ENCODE peak calls at places on chromosome 19, in eight cellular contexts. M, F, O, J, P, E, V and B are unnamed samples.

GRCh38 chr19:56707821-56708220 is 36.3 kb upstream of the ZNF835 start:
- DNase-seq in M (no peak), J (no peak), O (no peak), F (no peak), V (no peak), E (no peak), P (no peak), B (no peak)

GRCh38 chr19:40791349-40791748 is 7.6 kb upstream of the EGLN2 start:
- DNase-seq in O (no peak), F (no peak), E (no peak), M (no peak), J (no peak), P (no peak), V (no peak), B (no peak)

GRCh38 chr19:52640916-52641315 is 2.8 kb upstream of the ZNF83 start:
- DNase-seq in O (no peak), M (no peak), F (peak; percentile 82), P (no peak), V (no peak), J (no peak), E (no peak), B (no peak)

GRCh38 chr19:17772172-17772571 is 20.9 kb downstream of the FCHO1 start:
- DNase-seq in O (no peak), F (no peak), J (no peak), P (no peak), V (no peak), E (no peak), M (peak; percentile 29), B (no peak)

GRCh38 chr19:52991484-52991883 is 22.2 kb upstream of the ERVV-1 start:
- DNase-seq in V (no peak), J (peak; percentile 63), O (no peak), F (no peak), E (no peak), M (peak; percentile 98), P (no peak), B (peak; percentile 85)

GRCh38 chr19:19488875-19489690 is 26.3 kb downstream of the TSSK6 start:
- DNase-seq in J (peak; percentile 63), O (peak; percentile 92), E (peak; percentile 34), V (peak; percentile 33), P (peak; percentile 61), M (peak; percentile 72), F (peak; percentile 91), B (peak; percentile 93)

GRCh38 chr19:55605637-55606470 is at the start of gene ZNF865:
- DNase-seq in F (peak; percentile 85), P (peak; percentile 63), M (peak; percentile 92), V (peak; percentile 90), O (peak; percentile 88), E (peak; percentile 73), J (peak; percentile 86), B (peak; percentile 68)

GRCh38 chr19:16795731-16796130 is 33.5 kb upstream of the SIN3B start:
- DNase-seq in P (no peak), E (no peak), J (no peak), V (no peak), O (no peak), M (no peak), F (no peak), B (no peak)

GRCh38 chr19:15437355-15438123 is 12.2 kb downstream of the WIZ start:
- DNase-seq in V (no peak), E (no peak), F (no peak), J (no peak), M (no peak), P (no peak), O (no peak), B (no peak)

GRCh38 chr19:50705422-50706019 is 14.1 kb downstream of the SHANK1 start:
- DNase-seq in E (no peak), V (peak; percentile 70), O (no peak), J (no peak), M (peak; percentile 86), P (no peak), F (peak; percentile 67), B (peak; percentile 82)

GRCh38 chr19:34501339-34502320 is 20.1 kb downstream of the WTIP start:
- DNase-seq in V (peak; percentile 90), E (peak; percentile 79), P (peak; percentile 95), F (peak; percentile 95), J (peak; percentile 92), O (peak; percentile 94), M (peak; percentile 86), B (peak; percentile 83)

GRCh38 chr19:13181747-13182388 is 31.7 kb downstream of the IER2 start:
- DNase-seq in O (peak; percentile 76), J (no peak), E (no peak), M (peak; percentile 66), P (peak; percentile 77), F (no peak), V (peak; percentile 19), B (no peak)

GRCh38 chr19:56167064-56167578 is 8.7 kb upstream of the GALP start:
- DNase-seq in V (peak; percentile 74), J (no peak), F (no peak), O (no peak), E (no peak), P (no peak), M (peak; percentile 43), B (peak; percentile 34)

GRCh38 chr19:31332096-31332495 is 17.1 kb downstream of the TSHZ3 start:
- DNase-seq in F (no peak), E (no peak), V (no peak), P (no peak), J (peak; percentile 67), O (no peak), M (no peak), B (no peak)

GRCh38 chr19:31337007-31337914 is 12.0 kb downstream of the TSHZ3 start:
- DNase-seq in P (no peak), F (no peak), J (peak; percentile 2), V (no peak), O (no peak), M (no peak), E (no peak), B (no peak)

GRCh38 chr19:31335716-31336115 is 13.5 kb downstream of the TSHZ3 start:
- DNase-seq in E (no peak), F (no peak), P (no peak), O (no peak), J (no peak), M (no peak), V (no peak), B (no peak)

GRCh38 chr19:31334101-31334848 is 15.0 kb downstream of the TSHZ3 start:
- DNase-seq in O (no peak), J (no peak), M (peak; percentile 11), E (no peak), V (no peak), F (no peak), P (no peak), B (no peak)

DNA sequence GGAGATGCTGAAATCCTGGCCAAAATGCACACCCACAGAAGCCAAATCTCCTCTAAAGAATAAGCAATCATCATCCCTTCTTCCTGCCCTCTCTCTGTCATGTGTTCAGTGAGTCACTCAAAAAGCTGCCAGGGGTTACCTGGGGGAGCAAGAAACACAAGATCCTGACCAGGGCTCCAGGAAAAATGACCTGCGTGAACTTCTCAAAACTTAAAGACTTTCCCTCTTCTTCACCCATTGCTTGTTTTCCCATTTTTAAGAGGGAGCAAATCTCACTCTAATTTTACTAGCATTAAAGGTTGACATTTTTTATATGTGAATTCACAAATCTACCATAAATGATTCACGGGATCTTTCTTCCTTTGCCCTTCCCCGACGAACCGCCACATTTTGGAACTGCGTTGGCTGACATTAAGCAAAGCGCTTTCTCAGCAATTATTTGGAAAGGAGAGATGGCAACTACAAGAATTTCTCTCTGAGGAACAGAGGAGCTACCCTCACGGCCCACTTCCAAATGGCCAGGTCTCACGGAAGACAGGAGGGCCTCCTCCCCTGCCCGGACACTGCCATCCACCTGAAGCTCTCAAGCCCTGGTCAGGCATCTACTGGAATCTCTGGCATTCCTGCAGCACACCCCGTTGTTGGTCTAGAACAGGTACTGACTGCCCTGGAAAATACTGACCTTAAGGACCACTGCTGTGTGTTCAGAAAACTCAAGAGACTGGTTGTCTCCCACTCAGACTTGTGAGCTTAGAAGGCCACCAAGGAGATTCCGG is 14.2 kb downstream of the TSHZ3 start:
- DNase-seq in V (no peak), E (no peak), P (no peak), O (no peak), F (no peak), J (no peak), M (no peak), B (no peak)
- H3K27ac ChIP-seq in V (no peak overlapping the region), E (no peak overlapping the region), P (no peak overlapping the region), O (no peak overlapping the region), F (no peak overlapping the region), J (peak overlapping the region; percentile 30), M (no peak overlapping the region), B (no peak overlapping the region)

DNA sequence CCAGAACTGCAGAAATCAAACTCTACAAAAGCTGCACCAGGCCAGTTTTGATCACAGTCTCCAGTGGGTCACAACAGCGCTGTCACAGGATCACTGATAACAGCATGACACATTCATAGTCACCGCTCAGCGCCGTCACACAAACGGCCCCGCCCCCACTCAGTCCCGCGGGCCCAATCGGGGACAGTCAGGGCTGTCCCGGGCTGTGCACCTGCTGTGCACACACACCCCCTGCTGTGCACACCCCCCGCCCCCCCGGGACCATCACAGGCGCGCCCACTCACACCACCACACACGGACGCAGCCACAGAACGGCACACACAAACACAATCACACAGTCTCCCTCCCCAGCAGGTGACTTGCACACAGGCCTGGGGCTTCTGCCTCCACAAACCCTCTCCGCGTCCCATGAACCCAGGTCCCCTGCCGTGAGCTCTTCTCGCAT is 435 bp upstream of the ZNF382 start:
- DNase-seq in O (peak; percentile 44), J (no peak), M (peak; percentile 38), P (peak; percentile 71), E (peak; percentile 10), V (peak; percentile 70), F (peak; percentile 27), B (no peak)
- H3K27ac ChIP-seq in O (peak overlapping the region; percentile 11), J (no peak overlapping the region), M (no peak overlapping the region), P (peak overlapping the region; percentile 90), E (peak overlapping the region; percentile 47), V (peak overlapping the region; percentile 80), F (no peak overlapping the region), B (peak overlapping the region; percentile 61)

GRCh38 chr19:46347572-46347883 is 641 bp downstream of the PPP5C start:
- DNase-seq in P (no peak), J (no peak), V (no peak), M (no peak), F (no peak), E (no peak), O (no peak), B (no peak)
- H3K27ac ChIP-seq in P (peak overlapping the region; percentile 91), J (no peak overlapping the region), V (no peak overlapping the region), M (no peak overlapping the region), F (no peak overlapping the region), E (peak overlapping the region; percentile 90), O (no peak overlapping the region), B (peak overlapping the region; percentile 93)

GRCh38 chr19:7519411-7520130 is 2.9 kb upstream of the MCOLN1 start:
- DNase-seq in M (no peak), O (no peak), V (no peak), J (no peak), E (no peak), P (no peak), F (no peak), B (no peak)

GRCh38 chr19:7522923-7523667 is 671 bp downstream of the MCOLN1 start:
- DNase-seq in F (no peak), M (peak; percentile 38), E (no peak), V (no peak), O (no peak), P (no peak), J (no peak), B (peak; percentile 37)

GRCh38 chr19:7520131-7521051 is 2.0 kb upstream of the MCOLN1 start:
- DNase-seq in F (no peak), M (no peak), E (no peak), O (no peak), P (no peak), V (no peak), J (no peak), B (no peak)

GRCh38 chr19:7522072-7522922 is at the start of gene MCOLN1:
- DNase-seq in F (peak; percentile 98), J (peak; percentile 98), O (peak; percentile 99), P (peak; percentile 100), M (peak; percentile 99), E (peak; percentile 99), V (peak; percentile 100), B (peak; percentile 100)

GRCh38 chr19:7521551-7522071 is 813 bp upstream of the MCOLN1 start:
- DNase-seq in P (no peak), V (no peak), O (no peak), M (no peak), E (no peak), J (no peak), F (no peak), B (no peak)
- H3K27ac ChIP-seq in P (peak overlapping the region; percentile 88), V (no peak overlapping the region), O (no peak overlapping the region), M (no peak overlapping the region), E (peak overlapping the region; percentile 48), J (no peak overlapping the region), F (no peak overlapping the region), B (peak overlapping the region; percentile 75)